ENCODE peak calls at places on chromosomes 12 and 14, in five cellular contexts. One of them, this sample, is unnamed.

GRCh38 chr12:50927766-50928224 is 24.5 kb upstream of the HIGD1C start:
- DNase-seq in H9: no peak
- DNase-seq in mucosa of gallbladder: no peak
- DNase-seq in GM03348: no peak
- DNase-seq in IMR-90: no peak
- DNase-seq in this sample: no peak

GRCh38 chr14:101034986-101035385 is 131.5 kb upstream of the RTL1 start:
- DNase-seq in mucosa of gallbladder: no peak
- DNase-seq in H9: no peak
- DNase-seq in IMR-90: no peak
- DNase-seq in GM03348: no peak
- DNase-seq in this sample: peak; percentile 18

GRCh38 chr14:73753887-73754880 is 40.0 kb upstream of the PNMA1 start:
- DNase-seq in mucosa of gallbladder: peak; percentile 51
- DNase-seq in IMR-90: no peak
- DNase-seq in GM03348: peak; percentile 39
- DNase-seq in H9: peak; percentile 23
- DNase-seq in this sample: peak; percentile 64

GRCh38 chr12:123905319-123905925 is 67.2 kb downstream of the CCDC92 start:
- DNase-seq in IMR-90: peak; percentile 81
- DNase-seq in GM03348: peak; percentile 87
- DNase-seq in mucosa of gallbladder: peak; percentile 55
- DNase-seq in H9: peak; percentile 68
- DNase-seq in this sample: peak; percentile 73

GRCh38 chr14:103124501-103125001 is 1.3 kb downstream of the TNFAIP2 start:
- DNase-seq in GM03348: no peak
- DNase-seq in H9: no peak
- DNase-seq in IMR-90: no peak
- DNase-seq in mucosa of gallbladder: no peak
- DNase-seq in this sample: peak; percentile 23

GRCh38 chr12:75571204-75571603 is 59.8 kb upstream of the KRR1 start:
- DNase-seq in mucosa of gallbladder: no peak
- DNase-seq in H9: no peak
- DNase-seq in GM03348: no peak
- DNase-seq in IMR-90: no peak
- DNase-seq in this sample: no peak

GRCh38 chr14:97180304-97181200 is 383.4 kb downstream of the VRK1 start:
- DNase-seq in GM03348: peak; percentile 83
- DNase-seq in H9: no peak
- DNase-seq in IMR-90: no peak
- DNase-seq in mucosa of gallbladder: no peak
- DNase-seq in this sample: peak; percentile 72

GRCh38 chr12:132488127-132489077 is 1.5 kb upstream of the FBRSL1 start:
- DNase-seq in GM03348: no peak
- DNase-seq in IMR-90: no peak
- DNase-seq in H9: no peak
- DNase-seq in mucosa of gallbladder: no peak
- DNase-seq in this sample: peak; percentile 38